ENCODE peak calls at places on chromosomes 13 and 19, in four cellular contexts. D is IMR-90, N is A549, Z is heart left ventricle. I is an unnamed sample.

GRCh38 chr13:46721054-46721453 is 75.9 kb downstream of the ESD start:
- DNase-seq in Z (peak; percentile 37), D (peak; percentile 53), N (peak; percentile 6), I (peak; percentile 65)

GRCh38 chr19:44653977-44654784 is 10.5 kb downstream of the PVR start:
- DNase-seq in N (peak; percentile 87), Z (peak; percentile 73), D (peak; percentile 43), I (peak; percentile 80)

GRCh38 chr13:49308104-49308875 is 60.6 kb downstream of the CDADC1 start:
- DNase-seq in Z (peak; percentile 91), D (peak; percentile 66), N (no peak), I (peak; percentile 91)

GRCh38 chr13:25901460-25902376 is 150.1 kb downstream of the SHISA2 start:
- DNase-seq in N (no peak), Z (no peak), D (peak; percentile 11), I (no peak)

GRCh38 chr13:48642061-48642460 is 11.7 kb upstream of the CYSLTR2 start:
- DNase-seq in Z (no peak), N (no peak), D (no peak), I (no peak)

GRCh38 chr13:101572456-101572855 is 120.0 kb downstream of the ITGBL1 start:
- DNase-seq in Z (no peak), N (no peak), D (peak; percentile 19), I (no peak)

GRCh38 chr13:46311217-46311616 is 75.8 kb downstream of the RUBCNL start:
- DNase-seq in N (no peak), Z (no peak), D (no peak), I (no peak)

GRCh38 chr13:46134961-46135522 is 30.2 kb upstream of the CPB2 start:
- DNase-seq in N (no peak), Z (no peak), D (peak; percentile 2), I (no peak)

GRCh38 chr19:47573076-47574026 is at the start of gene ZNF541:
- DNase-seq in D (peak; percentile 12), N (no peak), Z (peak; percentile 64), I (peak; percentile 89)

GRCh38 chr13:44259045-44260042 is 114.3 kb upstream of the SERP2 start:
- DNase-seq in D (peak; percentile 66), Z (peak; percentile 44), N (no peak), I (peak; percentile 40)

GRCh38 chr19:13012690-13013608 is 17.7 kb downstream of the NFIX start:
- DNase-seq in N (no peak), D (peak; percentile 63), Z (peak; percentile 64), I (peak; percentile 74)

GRCh38 chr13:110641055-110642015 is 26.0 kb downstream of the NAXD start:
- DNase-seq in Z (no peak), D (peak; percentile 53), N (no peak), I (peak; percentile 72)

GRCh38 chr19:40266111-40266510 is 19.0 kb downstream of the AKT2 start:
- DNase-seq in N (no peak), D (no peak), Z (peak; percentile 82), I (peak; percentile 60)

GRCh38 chr19:30036154-30037129 is 94.4 kb downstream of the URI1 start:
- DNase-seq in D (peak; percentile 26), N (no peak), Z (no peak), I (no peak)

GRCh38 chr13:37715606-37716015 is 117.0 kb upstream of the POSTN start:
- DNase-seq in N (no peak), Z (no peak), D (peak; percentile 95), I (no peak)

GRCh38 chr13:76522083-76522755 is 364.0 kb downstream of the KCTD12 start:
- DNase-seq in N (no peak), D (peak; percentile 37), Z (no peak), I (no peak)

GRCh38 chr13:94640676-94641075 is 39.0 kb downstream of the GPR180 start:
- DNase-seq in N (no peak), Z (no peak), D (peak; percentile 34), I (no peak)

GRCh38 chr13:102197193-102197592 is 204.7 kb downstream of the FGF14 start:
- DNase-seq in D (peak; percentile 8), N (no peak), Z (no peak), I (no peak)

GRCh38 chr13:50359779-50360178 is 344.5 kb downstream of the KCNRG start:
- DNase-seq in D (no peak), N (no peak), Z (no peak), I (no peak)

GRCh38 chr19:16018801-16019551 is 57.3 kb upstream of the TPM4 start:
- DNase-seq in N (no peak), Z (no peak), D (no peak), I (no peak)

GRCh38 chr13:45873491-45874360 is 22.2 kb upstream of the SIAH3 start:
- DNase-seq in D (no peak), Z (no peak), N (no peak), I (no peak)

GRCh38 chr13:40136896-40137295 is 481.4 kb downstream of the COG6 start:
- DNase-seq in Z (no peak), D (no peak), N (no peak), I (no peak)

GRCh38 chr13:99425485-99426341 is 75.6 kb upstream of the TM9SF2 start:
- DNase-seq in Z (no peak), N (no peak), D (no peak), I (peak; percentile 22)

GRCh38 chr19:15115080-15115479 is 7.9 kb downstream of the SYDE1 start:
- DNase-seq in Z (peak; percentile 87), N (no peak), D (peak; percentile 68), I (peak; percentile 64)

GRCh38 chr13:88217372-88217771 is 546.2 kb downstream of the SLITRK5 start:
- DNase-seq in N (no peak), D (no peak), Z (no peak), I (no peak)

GRCh38 chr13:44903596-44903995 is 85.7 kb downstream of the NUFIP1 start:
- DNase-seq in Z (peak; percentile 82), N (no peak), D (peak; percentile 84), I (peak; percentile 85)

GRCh38 chr13:44273216-44273615 is 100.4 kb upstream of the SERP2 start:
- DNase-seq in N (no peak), Z (no peak), D (no peak), I (no peak)

GRCh38 chr13:111213964-111214726 is 99.0 kb downstream of the ARHGEF7 start:
- DNase-seq in D (no peak), N (no peak), Z (no peak), I (no peak)

GRCh38 chr19:15468675-15469512 is 4.5 kb upstream of the RASAL3 start:
- DNase-seq in N (no peak), Z (no peak), D (no peak), I (no peak)

GRCh38 chr13:88908896-88909535 is 1237.8 kb downstream of the SLITRK5 start:
- DNase-seq in N (no peak), Z (no peak), D (no peak), I (peak; percentile 67)

GRCh38 chr13:98222081-98222554 is 45.0 kb upstream of the RNF113B start:
- DNase-seq in Z (no peak), N (no peak), D (peak; percentile 77), I (no peak)

DNA sequence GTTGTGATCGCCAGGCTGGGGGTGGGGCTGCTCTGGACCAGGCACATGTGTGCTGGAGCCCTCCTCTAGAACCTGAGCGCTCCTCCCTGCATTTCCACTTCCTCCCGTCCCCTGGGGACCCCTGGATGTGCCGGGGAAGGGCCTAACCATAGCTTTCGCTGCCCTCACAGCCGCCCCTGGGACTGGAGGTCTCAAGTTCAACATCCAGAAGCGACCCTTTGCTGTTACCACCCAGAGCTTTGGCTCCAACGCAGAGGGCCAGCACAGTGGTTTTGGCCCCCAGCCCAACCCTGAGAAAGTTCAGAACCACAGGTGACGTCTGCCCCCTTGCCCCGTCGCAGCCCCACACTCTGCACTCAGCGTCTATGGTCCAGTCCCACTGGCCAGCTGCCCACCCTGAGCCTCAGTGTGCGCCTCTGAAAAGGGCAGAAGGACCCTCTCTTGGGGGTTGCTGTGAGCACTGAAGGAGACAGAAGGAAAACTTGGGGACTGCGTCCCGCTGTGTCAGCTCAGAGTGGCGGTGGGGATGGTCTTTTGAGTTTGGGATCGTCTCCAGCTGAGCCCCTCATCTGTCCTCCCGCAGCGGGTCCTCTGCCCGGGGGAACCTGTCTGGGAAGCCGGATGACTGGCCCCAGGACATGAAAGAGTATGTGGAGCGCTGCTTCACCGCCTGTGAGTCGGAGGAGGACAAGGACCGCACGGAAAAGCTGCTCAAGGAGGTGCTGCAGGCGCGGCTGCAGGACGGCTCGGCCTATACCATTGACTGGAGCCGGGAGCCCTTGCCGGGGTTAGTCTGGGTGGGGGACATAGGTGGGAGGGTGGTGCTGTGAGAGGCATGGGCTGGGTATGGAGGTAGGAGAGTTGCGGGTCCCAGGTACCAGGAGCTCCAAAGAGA is 6.0 kb downstream of the LENG8 start:
- DNase-seq in N (no peak), D (no peak), Z (no peak), I (no peak)
- TF ChIP-seq POLR2A in N (no peak), D (no peak), Z (no peak), I (no peak)

DNA sequence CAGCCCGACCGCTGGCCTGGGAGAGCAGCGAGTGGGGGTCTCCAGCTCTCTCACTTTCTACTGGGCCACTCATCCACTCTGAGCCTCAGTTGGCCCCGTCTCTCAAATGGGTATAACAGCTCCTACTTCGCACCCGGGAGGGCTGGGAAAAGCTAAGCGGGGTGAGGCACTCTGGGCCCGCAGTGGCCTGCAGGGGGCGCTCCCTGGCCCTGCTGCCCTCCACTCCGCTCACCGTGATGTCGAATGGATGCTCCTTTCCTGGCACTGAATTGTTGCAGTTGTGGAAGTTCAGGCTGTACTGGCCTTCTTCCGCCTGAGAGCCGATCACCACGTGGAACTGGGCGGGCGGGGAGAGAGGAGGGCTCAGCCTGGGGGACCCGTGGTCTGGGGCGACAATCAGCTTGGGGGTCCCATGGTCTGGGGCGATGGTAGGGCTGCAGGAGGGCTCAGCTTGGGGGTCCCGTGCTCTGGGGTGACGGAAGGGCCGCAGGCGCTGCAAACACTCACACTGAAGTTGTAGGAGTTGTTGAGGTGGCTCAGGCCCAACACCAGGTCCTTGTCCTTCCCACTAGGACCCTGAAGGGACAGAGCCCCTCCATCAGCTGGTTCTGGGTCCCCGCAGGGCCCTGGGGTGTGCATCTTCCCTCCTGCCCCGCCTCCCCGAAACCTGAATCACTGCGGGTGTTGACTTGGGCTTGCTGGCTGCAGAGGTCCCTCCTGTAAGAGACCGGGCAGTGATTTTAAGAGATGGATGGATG is 3.9 kb downstream of the GPR108 start:
- DNase-seq in D (no peak), Z (no peak), N (no peak), I (no peak)
- TF ChIP-seq CTCF in D (peak; percentile 20), Z (peak; percentile 13), N (no peak), I (no peak)

GRCh38 chr19:51394045-51394836 is 3.9 kb upstream of the C19orf84 start:
- DNase-seq in D (peak; percentile 99), N (peak; percentile 99), Z (peak; percentile 94), I (peak; percentile 98)
- TF ChIP-seq POLR2A in D (peak; percentile 46), N (peak; percentile 59), Z (no peak), I (no peak)

GRCh38 chr19:2602391-2603181 is 99.9 kb downstream of the GNG7 start:
- DNase-seq in D (peak; percentile 81), Z (peak; percentile 95), N (no peak), I (peak; percentile 87)
- TF ChIP-seq CTCF in D (no peak), Z (no peak), N (no peak), I (no peak)

GRCh38 chr19:18604820-18605159 is 1.8 kb downstream of the CRLF1 start:
- DNase-seq in Z (no peak), N (no peak), D (no peak), I (no peak)
- TF ChIP-seq POLR2A in Z (no peak), N (no peak), D (no peak), I (no peak)

I was measured in testis.